ENCODE peak calls at places on chromosomes 5 and 9, in four cellular contexts. Y is HCT116, N is psoas muscle, K is heart left ventricle. F is an unnamed sample.

GRCh38 chr5:82605441-82605973 is 327.4 kb upstream of the RPS23 start:
- DNase-seq in Y (no peak), K (no peak), N (no peak), F (no peak)

GRCh38 chr5:4511996-4512656 is 628.0 kb upstream of the ADAMTS16 start:
- DNase-seq in N (no peak), Y (no peak), K (peak; percentile 68), F (no peak)

GRCh38 chr5:136034492-136034891 is 5.7 kb downstream of the TGFBI start:
- DNase-seq in Y (no peak), K (no peak), N (no peak), F (no peak)

GRCh38 chr5:179866241-179867078 is 7.8 kb upstream of the MRNIP start:
- DNase-seq in Y (no peak), N (no peak), K (no peak), F (no peak)

GRCh38 chr5:962801-963200 is 45.8 kb upstream of the NKD2 start:
- DNase-seq in Y (no peak), N (no peak), K (no peak), F (no peak)

GRCh38 chr9:12633016-12633765 is 60.0 kb upstream of the TYRP1 start:
- DNase-seq in K (no peak), N (no peak), Y (no peak), F (no peak)

GRCh38 chr5:33892419-33893151 is 795 bp upstream of the ADAMTS12 start:
- DNase-seq in K (no peak), Y (no peak), N (peak; percentile 32), F (no peak)

GRCh38 chr5:61311836-61312808 is 19.9 kb upstream of the ZSWIM6 start:
- DNase-seq in N (no peak), Y (no peak), K (no peak), F (no peak)

GRCh38 chr5:111530298-111530740 is 18.0 kb upstream of the STARD4 start:
- DNase-seq in N (peak; percentile 57), K (peak; percentile 81), Y (peak; percentile 61), F (peak; percentile 94)

GRCh38 chr5:143147918-143148317 is 255.6 kb downstream of the NR3C1 start:
- DNase-seq in Y (no peak), K (no peak), N (no peak), F (no peak)

GRCh38 chr5:17343675-17344074 is 126.2 kb downstream of the BASP1 start:
- DNase-seq in Y (peak; percentile 2), K (no peak), N (no peak), F (no peak)

GRCh38 chr5:172771439-172772111 is 580 bp upstream of the DUSP1 start:
- DNase-seq in N (no peak), Y (no peak), K (no peak), F (no peak)

GRCh38 chr9:108443741-108444140 is 412.0 kb downstream of the ACTL7B start:
- DNase-seq in N (no peak), K (no peak), Y (no peak), F (no peak)
- H3K27ac ChIP-seq in N (no peak overlapping the region), K (no peak overlapping the region), Y (no peak overlapping the region), F (no peak overlapping the region)

GRCh38 chr9:91037511-91038482 is 236.2 kb downstream of the SYK start:
- DNase-seq in N (peak; percentile 44), Y (peak; percentile 41), K (peak; percentile 68), F (no peak)
- H3K27ac ChIP-seq in N (no peak overlapping the region), Y (peak overlapping the region; percentile 73), K (no peak overlapping the region), F (no peak overlapping the region)

GRCh38 chr9:117253256-117253655 is 161.6 kb downstream of the ASTN2 start:
- DNase-seq in N (no peak), Y (no peak), K (no peak), F (no peak)
- H3K27ac ChIP-seq in N (no peak overlapping the region), Y (no peak overlapping the region), K (no peak overlapping the region), F (no peak overlapping the region)

GRCh38 chr5:98510601-98511000 is 262.9 kb upstream of the RGMB start:
- DNase-seq in Y (no peak), K (no peak), N (no peak), F (no peak)
- H3K27ac ChIP-seq in Y (no peak overlapping the region), K (no peak overlapping the region), N (no peak overlapping the region), F (no peak overlapping the region)

GRCh38 chr9:3858961-3859360 is 333.2 kb upstream of the RFX3 start:
- DNase-seq in K (no peak), N (no peak), Y (no peak), F (no peak)

GRCh38 chr9:3863686-3864085 is 337.9 kb upstream of the RFX3 start:
- DNase-seq in Y (no peak), N (no peak), K (no peak), F (no peak)

GRCh38 chr9:3868012-3868411 is 342.2 kb upstream of the RFX3 start:
- DNase-seq in Y (no peak), K (no peak), N (no peak), F (no peak)

GRCh38 chr9:3865373-3865772 is 339.6 kb upstream of the RFX3 start:
- DNase-seq in Y (no peak), N (no peak), K (no peak), F (no peak)

DNA sequence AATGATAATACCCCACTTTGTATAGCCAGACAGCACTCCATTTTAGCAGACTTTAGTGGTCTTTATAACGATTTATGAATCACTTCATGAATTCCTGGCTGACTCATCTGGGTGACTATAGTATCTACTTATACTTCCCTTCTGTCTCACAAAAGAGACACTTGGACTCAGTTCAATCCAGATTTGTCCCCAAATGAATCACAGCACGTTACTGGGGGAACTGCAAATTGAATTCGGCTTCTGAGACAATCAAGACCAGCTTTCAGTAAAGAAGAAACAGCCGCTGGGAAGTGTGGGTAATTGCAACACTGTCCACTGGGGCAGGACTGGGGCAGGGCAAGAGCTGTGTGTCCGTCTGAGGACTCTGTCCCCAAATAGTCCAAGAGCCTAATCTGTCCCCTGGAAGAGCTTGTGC is 337.3 kb upstream of the RFX3 start:
- DNase-seq in K (no peak), N (no peak), Y (peak; percentile 78), F (no peak)
- H3K27ac ChIP-seq in K (no peak overlapping the region), N (no peak overlapping the region), Y (peak overlapping the region; percentile 35), F (no peak overlapping the region)

GRCh38 chr9:34443533-34443932 is 14.8 kb downstream of the FAM219A start:
- DNase-seq in Y (no peak), N (no peak), K (no peak), F (no peak)

GRCh38 chr9:34443976-34444375 is 14.4 kb downstream of the FAM219A start:
- DNase-seq in Y (no peak), K (no peak), N (no peak), F (no peak)

GRCh38 chr9:34446468-34446891 is 11.9 kb downstream of the FAM219A start:
- DNase-seq in N (no peak), Y (no peak), K (no peak), F (no peak)

GRCh38 chr9:34437006-34437925 is 21.1 kb downstream of the FAM219A start:
- DNase-seq in K (no peak), N (no peak), Y (peak; percentile 67), F (peak; percentile 62)

GRCh38 chr9:34442770-34443169 is 15.6 kb downstream of the FAM219A start:
- DNase-seq in N (no peak), Y (no peak), K (no peak), F (no peak)
- H3K27ac ChIP-seq in N (no peak overlapping the region), Y (no peak overlapping the region), K (no peak overlapping the region), F (no peak overlapping the region)

F was measured in CD8-positive, alpha-beta T cell.